ENCODE peak calls at places on chromosomes 1 and 21, in four cellular contexts. Y, S, F and Q are unnamed samples.
A peak's percentile ranks its signal among the peaks of the same experiment; 100 is the strongest.

GRCh38 chr1:158998781-158999161 is 10.9 kb upstream of the IFI16 start:
- DNase-seq in Y (peak; percentile 76), F (peak; percentile 58), S (peak; percentile 70), Q (no peak)

GRCh38 chr1:208249300-208249699 is 5.1 kb upstream of the PLXNA2 start:
- DNase-seq in F (no peak), S (no peak), Y (no peak), Q (no peak)

GRCh38 chr1:204286841-204287387 is 72.8 kb downstream of the PLEKHA6 start:
- DNase-seq in F (peak; percentile 30), S (no peak), Y (no peak), Q (no peak)

GRCh38 chr21:16533692-16534407 is 804.1 kb downstream of the USP25 start:
- DNase-seq in S (no peak), F (no peak), Y (no peak), Q (no peak)

GRCh38 chr1:175885247-175885646 is 141.9 kb upstream of the TNR start:
- DNase-seq in S (no peak), Y (no peak), F (no peak), Q (no peak)

GRCh38 chr21:40512590-40512989 is 334.4 kb downstream of the DSCAM start:
- DNase-seq in Y (no peak), F (no peak), S (no peak), Q (no peak)

GRCh38 chr1:154784416-154784815 is 85.7 kb downstream of the KCNN3 start:
- DNase-seq in F (no peak), S (no peak), Y (peak; percentile 37), Q (no peak)

GRCh38 chr1:22600817-22601605 is 35.4 kb upstream of the C1QA start:
- DNase-seq in Y (no peak), F (no peak), S (no peak), Q (no peak)

GRCh38 chr1:1540015-1540816 is at the start of gene TMEM240:
- DNase-seq in Y (no peak), F (no peak), S (peak; percentile 82), Q (no peak)

GRCh38 chr1:244952940-244953339 is 88.6 kb upstream of the HNRNPU start:
- DNase-seq in F (peak; percentile 88), Y (no peak), S (no peak), Q (no peak)

GRCh38 chr1:201894343-201895119 is 5.8 kb downstream of the SHISA4 start:
- DNase-seq in Y (no peak), S (peak; percentile 43), F (no peak), Q (no peak)

GRCh38 chr1:167704767-167705166 is 17.0 kb upstream of the MPZL1 start:
- DNase-seq in S (no peak), Y (no peak), F (no peak), Q (no peak)

DNA sequence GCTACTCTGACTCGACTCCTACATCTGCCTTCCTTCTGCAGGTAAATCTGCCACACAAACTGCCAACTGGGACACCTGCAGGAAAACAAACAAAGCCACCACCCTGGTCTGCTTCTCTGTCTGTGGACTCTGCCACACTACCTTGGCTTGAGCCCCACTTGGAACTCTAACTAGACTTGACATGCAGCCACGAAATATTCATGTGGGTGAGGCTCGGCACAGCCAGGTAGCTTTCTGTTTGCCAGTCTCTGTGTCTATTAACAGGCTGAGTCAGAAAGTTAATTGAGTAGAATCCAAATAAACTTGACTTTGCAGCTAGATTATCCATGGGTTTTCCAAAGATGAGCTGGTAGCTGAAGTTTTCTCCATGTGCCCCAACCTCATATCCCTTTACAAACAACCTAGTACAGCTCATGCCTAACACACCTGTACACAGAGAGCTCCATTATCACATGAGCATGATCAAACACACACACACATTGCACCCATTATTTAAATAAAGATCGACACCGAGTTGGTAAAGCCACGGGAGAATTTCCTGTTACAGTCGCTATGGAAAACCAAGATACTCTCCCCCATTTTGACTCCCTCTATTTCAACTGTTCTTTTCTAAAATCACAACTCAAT is 811 bp downstream of the C1orf116 start:
- DNase-seq in S (no peak), F (no peak), Y (no peak), Q (no peak)
- TF ChIP-seq POLR2A in S (no peak), F (no peak), Y (no peak), Q (peak; percentile 64)

GRCh38 chr1:90924982-90925381 is 96.9 kb downstream of the ZNF644 start:
- DNase-seq in F (no peak), S (no peak), Y (no peak), Q (no peak)
- H3K4me1 ChIP-seq in F (peaks cover 16% of the 10 kb centered on the region), S (no peaks in the 10 kb centered on the region), Y (peaks cover 5% of the 10 kb centered on the region), Q (no peaks in the 10 kb centered on the region)

DNA sequence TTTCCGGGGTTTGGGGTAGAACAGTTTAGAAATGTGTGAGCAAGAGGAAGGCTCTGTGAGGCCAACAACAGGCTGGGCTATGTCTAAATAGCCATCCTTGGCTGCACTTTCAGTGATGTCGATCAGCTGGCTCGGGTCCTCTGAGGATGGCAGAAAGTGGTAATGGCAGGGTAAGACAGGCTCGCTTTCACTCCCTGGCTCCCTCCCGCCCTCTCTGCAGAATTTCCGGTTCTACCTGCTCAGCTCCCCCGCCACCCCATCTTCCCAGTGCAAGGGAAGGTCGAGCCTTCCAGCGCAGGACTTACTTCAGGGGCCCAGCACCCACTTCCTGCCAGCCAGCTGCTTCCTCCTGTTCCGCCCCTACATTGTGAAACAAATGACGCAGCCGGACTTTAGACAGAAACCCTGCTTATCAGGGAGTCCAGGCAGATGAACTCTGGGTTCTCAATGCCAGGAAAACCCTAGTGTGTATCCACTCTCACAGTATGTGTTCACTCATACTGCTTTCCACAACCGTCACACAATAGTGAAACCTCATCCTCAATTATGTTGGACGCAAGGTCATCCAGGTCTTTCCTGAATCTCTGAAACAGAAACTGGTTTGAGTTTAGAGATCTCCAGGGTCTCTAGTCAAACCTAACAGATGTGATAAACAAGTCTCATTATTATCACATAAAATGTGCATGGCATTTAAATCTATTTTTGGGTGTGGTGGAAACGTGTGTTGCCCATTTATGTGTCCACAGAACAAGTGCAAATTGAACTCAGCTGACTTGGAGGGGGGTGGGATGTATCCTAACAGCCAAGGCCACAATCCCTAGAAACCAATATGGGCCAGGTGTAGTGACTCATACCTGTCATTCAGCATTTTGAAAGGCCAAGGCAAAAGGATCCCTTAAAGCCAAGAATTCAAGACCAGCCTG is 7.1 kb downstream of the F11R start:
- DNase-seq in F (peak; percentile 91), Y (peak; percentile 95), S (peak; percentile 77), Q (peak; percentile 75)
- TF ChIP-seq POLR2A in F (peak; percentile 48), Y (no peak), S (peak; percentile 14), Q (peak; percentile 16)

DNA sequence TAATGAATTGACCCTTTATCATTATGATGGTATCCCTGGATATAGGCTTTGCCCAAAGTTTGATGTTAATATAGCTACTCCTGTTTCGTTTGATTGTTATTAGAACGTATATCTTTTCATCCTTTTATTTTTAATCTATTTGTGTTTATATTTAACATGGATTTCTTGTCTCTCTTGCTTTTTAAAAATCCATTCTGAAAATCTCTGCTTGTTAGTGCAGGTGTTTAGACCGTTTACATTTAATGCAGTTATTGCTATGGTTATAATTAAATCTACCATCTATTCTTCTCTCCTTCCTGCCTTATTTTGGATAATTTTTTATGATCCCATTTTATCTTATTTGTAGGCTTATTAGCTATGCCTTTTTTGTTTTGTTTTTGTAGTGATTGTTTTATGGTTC is 12.4 kb downstream of the TSNAX start:
- DNase-seq in S (no peak), F (no peak), Y (no peak), Q (no peak)
- H3K4me1 ChIP-seq in S (no peaks in the 10 kb centered on the region), F (no peaks in the 10 kb centered on the region), Y (no peaks in the 10 kb centered on the region), Q (no peaks in the 10 kb centered on the region)

GRCh38 chr1:147800852-147801251 is 40.5 kb upstream of the GJA5 start:
- DNase-seq in S (no peak), Y (no peak), F (no peak), Q (no peak)
- TF ChIP-seq POLR2A in S (no peak), Y (no peak), F (no peak), Q (no peak)